ENCODE peak calls at places on chromosome 3, in seven cellular contexts. O is HCT116, K is HepG2, C is K562, J is H1, R is GM12878, A is SK-N-SH. N is an unnamed sample.

GRCh38 chr3:72123908-72124441 is 339.0 kb upstream of the PROK2 start:
- DNase-seq in R (peak; percentile 19), A (no peak), O (peak; percentile 75), C (peak; percentile 18), K (peak; percentile 21), J (no peak), N (peak; percentile 15)

GRCh38 chr3:127081001-127081720 is 98.2 kb downstream of the PLXNA1 start:
- DNase-seq in K (no peak), J (no peak), A (no peak), O (no peak), C (no peak), R (no peak), N (no peak)

GRCh38 chr3:112984485-112984884 is 6.3 kb upstream of the GTPBP8 start:
- DNase-seq in C (no peak), J (no peak), A (no peak), R (no peak), K (peak; percentile 7), O (no peak), N (no peak)

GRCh38 chr3:186170516-186170915 is 61.6 kb upstream of the ETV5 start:
- DNase-seq in O (no peak), C (no peak), K (no peak), R (no peak), J (no peak), A (no peak), N (no peak)

GRCh38 chr3:170740726-170741591 is 129.0 kb downstream of the RPL22L1 start:
- DNase-seq in R (no peak), K (no peak), J (no peak), A (no peak), C (no peak), O (no peak), N (no peak)

GRCh38 chr3:173588547-173588946 is 191.0 kb downstream of the NLGN1 start:
- DNase-seq in C (no peak), A (no peak), K (no peak), O (no peak), R (no peak), J (no peak), N (no peak)

GRCh38 chr3:34584971-34585370 is 786.5 kb downstream of the PDCD6IP start:
- DNase-seq in C (no peak), A (no peak), R (no peak), K (no peak), J (no peak), O (no peak), N (no peak)

GRCh38 chr3:150925751-150926201 is 20.5 kb upstream of the MINDY4B start:
- DNase-seq in O (peak; percentile 42), R (no peak), K (peak; percentile 50), C (peak; percentile 76), A (peak; percentile 59), J (peak; percentile 80), N (peak; percentile 45)

GRCh38 chr3:71127463-71128243 is 455.9 kb downstream of the FOXP1 start:
- DNase-seq in O (no peak), C (no peak), R (no peak), A (no peak), K (no peak), J (no peak), N (no peak)

GRCh38 chr3:38153986-38154608 is 11.2 kb upstream of the OXSR1 start:
- DNase-seq in J (no peak), O (no peak), A (no peak), K (no peak), R (no peak), C (no peak), N (peak; percentile 87)

GRCh38 chr3:140441006-140441405 is 236.9 kb upstream of the TRIM42 start:
- DNase-seq in C (no peak), K (no peak), O (no peak), A (no peak), R (no peak), J (no peak), N (no peak)

DNA sequence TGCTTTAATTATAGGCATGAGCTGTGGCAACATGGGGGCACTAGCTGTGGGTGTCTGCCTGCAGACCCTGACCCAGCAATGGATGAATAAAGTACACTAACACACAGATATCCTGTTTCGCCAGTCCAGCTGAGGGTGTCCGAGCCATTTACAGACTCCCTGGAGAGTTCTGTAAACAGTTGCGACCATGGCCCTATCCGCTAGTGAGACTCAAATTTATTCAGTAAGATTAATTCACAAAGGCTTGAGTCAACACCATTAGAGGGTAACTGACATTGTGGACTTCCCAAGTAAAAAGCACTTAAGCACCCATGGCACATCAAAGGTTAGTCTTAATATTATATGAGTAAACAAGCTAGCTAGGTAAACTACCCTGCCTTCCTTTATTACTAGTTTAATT is 161.6 kb downstream of the TBL1XR1 start:
- DNase-seq in R (no peak), J (no peak), K (no peak), C (no peak), O (no peak), A (no peak), N (no peak)
- TF ChIP-seq JUND in R (no peak), J (no peak), K (no peak), C (no peak), O (no peak), A (no peak), N (no peak)

DNA sequence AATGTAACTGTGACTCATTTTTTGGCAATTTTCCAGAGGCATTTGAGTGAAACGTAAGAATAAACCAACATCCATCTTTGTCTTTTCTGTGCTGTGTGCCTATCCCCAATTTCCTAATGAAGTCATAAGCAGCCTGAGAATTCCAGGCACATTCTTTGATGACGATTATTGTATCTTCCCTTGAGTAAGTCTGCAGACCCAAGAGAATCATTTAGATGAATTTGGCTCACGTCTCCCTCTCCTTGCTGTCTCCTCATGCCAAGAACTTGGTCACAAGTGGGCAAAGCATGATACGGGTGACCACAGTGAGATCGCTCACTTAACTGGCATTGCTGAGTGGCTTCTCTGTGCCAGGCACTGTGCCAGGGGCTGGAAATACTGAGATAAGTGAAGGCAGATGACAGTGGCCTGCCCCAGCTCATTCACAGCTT is 384.5 kb upstream of the IL12A start:
- DNase-seq in K (no peak), J (no peak), R (no peak), A (no peak), C (no peak), O (no peak), N (no peak)
- TF ChIP-seq JUND in K (no peak), J (no peak), R (no peak), A (no peak), C (no peak), O (no peak), N (no peak)

DNA sequence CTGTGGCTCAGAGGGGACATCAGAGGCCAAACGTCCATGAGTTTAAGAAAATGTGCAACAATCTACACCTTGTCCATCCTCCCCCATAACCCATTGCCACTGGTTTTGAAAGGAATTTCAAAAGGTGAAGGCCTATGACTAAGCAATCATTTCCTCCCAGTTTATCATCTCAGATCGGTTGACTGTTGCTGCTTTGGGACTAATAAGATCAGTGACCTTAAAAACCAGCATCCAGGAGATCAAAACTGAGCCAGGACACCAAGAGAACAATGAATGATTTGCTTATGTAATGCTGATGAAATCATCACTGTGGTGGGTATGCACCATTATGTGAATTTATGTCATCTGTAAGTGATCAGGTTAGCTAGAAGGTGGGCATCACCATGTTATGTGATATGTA is 195.6 kb downstream of the SSR3 start:
- DNase-seq in A (no peak), J (no peak), K (no peak), O (peak; percentile 7), C (no peak), R (no peak), N (no peak)
- TF ChIP-seq JUND in A (peak; percentile 10), J (no peak), K (no peak), O (no peak), C (no peak), R (no peak), N (no peak)

GRCh38 chr3:132486086-132486485 is 68.8 kb downstream of the DNAJC13 start:
- DNase-seq in J (no peak), O (no peak), R (no peak), K (no peak), C (no peak), A (no peak), N (no peak)
- TF ChIP-seq JUND in J (no peak), O (no peak), R (no peak), K (no peak), C (no peak), A (no peak), N (no peak)

GRCh38 chr3:52458031-52458760 is 2.8 kb downstream of the NISCH start:
- DNase-seq in K (no peak), J (no peak), O (no peak), C (no peak), R (no peak), A (no peak), N (no peak)
- TF ChIP-seq JUND in K (no peak), J (no peak), O (no peak), C (no peak), R (no peak), A (no peak), N (no peak)

GRCh38 chr3:175951047-175951694 is 1092.0 kb downstream of the NAALADL2 start:
- DNase-seq in A (no peak), R (no peak), K (no peak), J (no peak), C (no peak), O (no peak), N (no peak)
- TF ChIP-seq JUND in A (no peak), R (no peak), K (no peak), J (no peak), C (no peak), O (no peak), N (no peak)

DNA sequence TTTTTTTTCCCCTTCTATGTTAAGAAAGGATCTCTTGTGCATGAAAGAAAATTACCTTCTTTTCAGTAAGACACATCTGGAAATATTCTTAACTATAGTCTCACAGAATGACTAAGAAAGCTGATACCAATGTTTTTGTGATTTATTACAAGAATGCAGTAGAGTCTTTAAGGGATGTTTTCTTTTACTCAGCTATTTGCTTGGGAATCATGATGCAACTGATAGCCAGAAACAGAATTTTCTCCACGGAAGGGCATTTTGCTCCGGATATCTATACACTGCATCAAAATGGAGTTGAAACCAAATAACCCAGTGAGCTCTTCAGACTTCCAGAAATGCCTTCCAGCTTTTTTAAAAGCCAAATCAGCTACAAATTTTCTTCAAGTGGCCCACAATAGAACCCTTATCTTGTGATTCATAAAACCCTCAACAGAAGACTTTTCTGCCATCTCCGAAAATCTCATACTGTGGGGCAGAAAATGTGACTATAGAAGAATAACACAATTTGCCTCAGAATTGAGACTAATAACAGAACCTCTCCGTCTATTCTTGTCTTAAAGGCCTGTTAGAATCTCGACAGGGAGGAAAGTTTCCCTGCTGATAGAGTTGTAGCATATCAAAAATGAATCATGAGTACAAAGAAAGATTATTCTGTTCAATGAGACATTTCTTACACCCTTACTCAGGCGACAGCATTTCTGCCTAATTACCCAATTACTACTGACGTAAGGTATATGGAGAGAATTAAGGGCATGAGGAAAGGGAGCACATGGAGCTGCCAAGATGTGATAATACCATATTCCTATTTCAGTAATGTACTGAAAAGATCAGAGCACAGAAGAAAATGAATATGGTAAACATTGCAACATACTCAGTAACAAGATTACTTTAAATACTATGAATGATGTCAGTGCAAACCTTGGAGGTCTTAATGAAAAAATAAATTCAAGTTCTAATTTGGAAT is 900.1 kb downstream of the ROBO1 start:
- DNase-seq in K (no peak), J (no peak), R (no peak), A (no peak), C (no peak), O (no peak), N (no peak)
- TF ChIP-seq JUND in K (no peak), J (no peak), R (no peak), A (peak; percentile 63), C (no peak), O (no peak), N (no peak)

DNA sequence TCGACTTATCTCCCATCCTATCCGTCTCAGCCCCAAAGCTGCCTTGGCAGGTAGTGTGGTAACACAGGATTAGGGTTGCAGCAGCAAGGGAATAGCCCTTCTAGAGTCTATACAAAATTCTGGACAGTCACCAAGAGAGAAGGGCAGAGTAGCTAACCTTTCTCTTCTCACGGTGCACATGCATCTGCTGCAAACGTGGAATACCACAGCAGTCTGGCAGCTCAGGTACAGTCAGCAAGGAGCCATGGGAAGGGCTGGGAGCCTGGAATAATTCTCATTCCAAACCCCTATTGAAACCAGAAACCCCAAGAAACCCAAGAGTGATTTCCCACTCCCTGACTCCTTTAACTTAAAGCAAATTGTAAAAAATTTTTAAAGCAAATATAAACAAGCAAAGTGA is 92.3 kb upstream of the THRB start:
- DNase-seq in O (no peak), R (no peak), A (no peak), C (no peak), J (no peak), K (no peak), N (peak; percentile 5)
- TF ChIP-seq JUND in O (no peak), R (no peak), A (no peak), C (no peak), J (no peak), K (no peak), N (no peak)